ENCODE peak calls at places on chromosomes 4 and X, in ten cellular contexts. J is cardiac muscle cell; C is neuronal stem cell; A is astrocyte of the hippocampus; U is OCI-LY7; N is non-pigmented ciliary epithelial cell; R is CD8-positive, alpha-beta T cell; V is WTC11; Y is GDM1; D is IMR-90. H is an unnamed sample.

GRCh38 chr4:23805381-23805780 is 84.5 kb downstream of the PPARGC1A start:
- DNase-seq in R (no peak), D (peak), V (no peak), C (no peak), A (peak), Y (no peak), N (no peak), U (no peak), J (no peak), H (peak)

GRCh38 chr4:173432430-173432829 is 33.5 kb upstream of the SCRG1 start:
- DNase-seq in Y (no peak), N (no peak), V (no peak), A (no peak), R (no peak), C (no peak), U (no peak), J (no peak), D (no peak), H (no peak)

GRCh38 chr4:8618421-8618820 is 25.9 kb downstream of the CPZ start:
- DNase-seq in R (no peak), U (no peak), Y (no peak), V (no peak), C (no peak), A (no peak), J (no peak), D (no peak), N (no peak), H (no peak)

GRCh38 chr4:55356991-55357461 is 11.0 kb downstream of the SRD5A3 start:
- DNase-seq in D (peak), Y (no peak), J (no peak), U (no peak), A (peak), V (no peak), R (no peak), N (no peak), C (no peak), H (peak)

GRCh38 chr4:51858605-51859211 is 15.8 kb downstream of the DCUN1D4 start:
- DNase-seq in Y (no peak), J (no peak), U (no peak), C (no peak), A (no peak), V (no peak), N (no peak), R (no peak), D (peak), H (peak)

GRCh38 chr4:64756016-64756415 is 346.8 kb upstream of the TECRL start:
- DNase-seq in C (no peak), U (no peak), A (no peak), V (no peak), J (no peak), R (no peak), N (peak), D (no peak), Y (no peak), H (no peak)

GRCh38 chr4:185278716-185279115 is 69.3 kb downstream of the SNX25 start:
- DNase-seq in Y (no peak), R (no peak), N (no peak), A (no peak), J (no peak), D (peak), U (no peak), V (no peak), C (no peak), H (no peak)

GRCh38 chr4:1416948-1417260 is 10.7 kb upstream of the NKX1-1 start:
- DNase-seq in R (no peak), D (no peak), A (no peak), U (no peak), N (no peak), C (no peak), Y (no peak), V (no peak), J (no peak), H (no peak)

GRCh38 chr4:76192221-76192620 is 21.4 kb downstream of the SCARB2 start:
- DNase-seq in V (no peak), A (no peak), R (no peak), C (no peak), U (no peak), D (no peak), N (no peak), Y (no peak), J (no peak), H (no peak)

GRCh38 chrX:13092455-13092941 is 48.1 kb upstream of the FAM9C start:
- DNase-seq in V (no peak), N (no peak), D (no peak), R (peak), U (no peak), J (no peak), C (no peak), A (no peak), Y (no peak), H (no peak)

GRCh38 chrX:63275127-63275526 is 76.0 kb downstream of the SPIN4 start:
- DNase-seq in A (no peak), R (no peak), U (peak), Y (no peak), J (peak), V (peak), D (peak), C (no peak), N (no peak), H (no peak)

GRCh38 chr4:2250003-2250763 is 8.3 kb upstream of the HAUS3 start:
- DNase-seq in Y (no peak), A (peak), N (no peak), C (no peak), D (no peak), R (peak), J (no peak), U (no peak), V (no peak), H (no peak)

GRCh38 chr4:74481891-74482609 is 37.1 kb downstream of the AREG start:
- DNase-seq in U (no peak), J (no peak), A (no peak), V (no peak), N (no peak), Y (no peak), C (no peak), R (no peak), D (no peak), H (no peak)

GRCh38 chr4:1216869-1217294 is 32.0 kb downstream of the CTBP1 start:
- DNase-seq in V (no peak), U (peak), R (peak), D (no peak), N (no peak), A (no peak), J (no peak), Y (peak), C (no peak), H (no peak)

GRCh38 chr4:167183036-167183435 is 51.3 kb downstream of the SPOCK3 start:
- DNase-seq in V (no peak), Y (no peak), N (no peak), D (no peak), J (no peak), R (no peak), U (no peak), A (no peak), C (no peak), H (no peak)

GRCh38 chr4:159281781-159282180 is 178.9 kb downstream of the RAPGEF2 start:
- DNase-seq in A (no peak), R (no peak), Y (no peak), D (peak), N (no peak), V (no peak), C (no peak), U (no peak), J (no peak), H (no peak)

GRCh38 chr4:21858971-21859370 is 89.6 kb downstream of the KCNIP4 start:
- DNase-seq in J (no peak), U (no peak), V (no peak), Y (no peak), R (no peak), D (peak), C (no peak), A (peak), N (peak), H (peak)

GRCh38 chrX:47093248-47093647 is 15.0 kb downstream of the RGN start:
- DNase-seq in J (peak), C (no peak), D (peak), Y (no peak), A (peak), N (peak), R (no peak), U (peak), V (no peak), H (peak)

GRCh38 chr4:43163101-43163792 is 270.7 kb downstream of the GRXCR1 start:
- DNase-seq in N (no peak), D (no peak), V (no peak), U (no peak), C (no peak), Y (no peak), R (no peak), A (no peak), J (no peak), H (no peak)

GRCh38 chr4:73068496-73069337 is 799 bp downstream of the COX18 start:
- DNase-seq in A (peak), C (no peak), Y (no peak), V (no peak), U (peak), J (peak), R (no peak), N (no peak), D (peak), H (peak)

GRCh38 chrX:147912093-147912801 is 528 bp downstream of the FMR1 start:
- DNase-seq in C (peak), N (no peak), V (peak), J (peak), Y (no peak), R (peak), U (peak), A (peak), D (peak), H (peak)

GRCh38 chrX:46447384-46447783 is 97.8 kb downstream of the ZNF674 start:
- DNase-seq in C (no peak), N (no peak), U (no peak), J (no peak), Y (no peak), A (peak), D (peak), V (no peak), R (no peak), H (peak)

GRCh38 chrX:154751121-154751668 is 318 bp upstream of the GAB3 start:
- DNase-seq in C (no peak), U (no peak), A (no peak), N (no peak), V (no peak), R (no peak), Y (no peak), J (peak), D (no peak), H (no peak)

GRCh38 chr4:184409911-184410692 is 64.2 kb downstream of the IRF2 start:
- DNase-seq in J (no peak), C (no peak), R (peak), A (no peak), Y (no peak), D (no peak), N (no peak), V (no peak), U (peak), H (no peak)

GRCh38 chr4:7960790-7961655 is 21.4 kb upstream of the AFAP1 start:
- DNase-seq in C (no peak), J (peak), R (no peak), A (peak), N (peak), Y (no peak), U (no peak), V (no peak), D (peak), H (peak)

GRCh38 chrX:2889045-2889605 is 40.0 kb downstream of the ARSD start:
- DNase-seq in D (no peak), Y (no peak), U (no peak), V (no peak), A (peak), J (no peak), R (no peak), C (no peak), N (no peak), H (no peak)

GRCh38 chr4:27154706-27155105 is 294.1 kb downstream of the STIM2 start:
- DNase-seq in A (peak), C (no peak), D (peak), V (no peak), J (no peak), U (no peak), N (peak), R (no peak), Y (peak), H (peak)

GRCh38 chrX:109600114-109600710 is 24.8 kb downstream of the KCNE5 start:
- DNase-seq in U (no peak), R (no peak), J (peak), V (peak), C (no peak), N (no peak), A (peak), D (no peak), Y (peak), H (peak)

GRCh38 chrX:6226053-6226645 is 2.5 kb downstream of the NLGN4X start:
- DNase-seq in R (no peak), J (peak), C (peak), U (no peak), N (no peak), Y (no peak), D (no peak), V (peak), A (peak), H (no peak)

GRCh38 chr4:15779336-15779735 is 1.2 kb downstream of the CD38 start:
- DNase-seq in J (peak), Y (no peak), D (peak), R (no peak), U (no peak), N (peak), V (peak), A (peak), C (peak), H (peak)

GRCh38 chr4:17324431-17324830 is 187.5 kb downstream of the QDPR start:
- DNase-seq in V (peak), A (peak), Y (no peak), D (peak), J (peak), C (peak), R (no peak), U (peak), N (no peak), H (peak)

GRCh38 chr4:40601641-40602040 is 28.0 kb downstream of the RBM47 start:
- DNase-seq in J (no peak), R (no peak), C (no peak), D (no peak), Y (no peak), V (no peak), U (no peak), N (no peak), A (no peak), H (no peak)

GRCh38 chrX:118928126-118928525 is 46.3 kb upstream of the LONRF3 start:
- DNase-seq in D (no peak), C (no peak), U (no peak), V (no peak), J (no peak), R (no peak), N (no peak), Y (no peak), A (peak), H (peak)

GRCh38 chrX:118240359-118240758 is 105.5 kb upstream of the WDR44 start:
- DNase-seq in J (no peak), U (no peak), V (no peak), N (no peak), Y (no peak), D (no peak), R (no peak), A (no peak), C (no peak), H (peak)

GRCh38 chr4:109079177-109079576 is 223.3 kb downstream of the COL25A1 start:
- DNase-seq in N (no peak), V (no peak), J (no peak), C (no peak), D (peak), A (no peak), U (no peak), R (no peak), Y (no peak), H (peak)

GRCh38 chr4:6198768-6199343 is 1.5 kb downstream of the JAKMIP1 start:
- DNase-seq in D (no peak), V (peak), Y (no peak), A (peak), N (no peak), U (no peak), C (peak), R (no peak), J (peak), H (peak)

GRCh38 chrX:69185886-69186285 is 20.6 kb upstream of the PJA1 start:
- DNase-seq in R (no peak), A (no peak), V (no peak), J (no peak), C (no peak), Y (no peak), D (no peak), U (no peak), N (no peak), H (no peak)